ENCODE peak calls at places on chromosomes 2 and 18, in nine cellular contexts. H, C, I, M, X, G, S, Z and Y are unnamed samples.

GRCh38 chr2:30245364-30245763 is 14.0 kb downstream of the LBH start:
- DNase-seq in H (no peak), C (no peak), I (no peak), M (no peak), X (no peak), G (no peak), S (no peak), Z (no peak), Y (no peak)

GRCh38 chr2:119487434-119488244 is 36.6 kb downstream of the SCTR start:
- DNase-seq in H (no peak), C (peak), I (no peak), M (no peak), X (no peak), G (peak), S (no peak), Z (peak), Y (no peak)

GRCh38 chr2:42722328-42723190 is 41.4 kb downstream of the OXER1 start:
- DNase-seq in H (no peak), C (peak), I (peak), M (peak), X (no peak), G (peak), S (no peak), Z (peak), Y (peak)

GRCh38 chr2:220365023-220365422 is 737.6 kb downstream of the SLC4A3 start:
- DNase-seq in H (no peak), C (no peak), I (peak), M (no peak), X (no peak), G (no peak), S (no peak), Z (no peak), Y (peak)

GRCh38 chr2:64515075-64515474 is 9.1 kb upstream of the AFTPH start:
- DNase-seq in H (no peak), C (no peak), I (no peak), M (no peak), X (no peak), G (no peak), S (no peak), Z (no peak), Y (no peak)

GRCh38 chr2:172806426-172807008 is 70.9 kb downstream of the RAPGEF4 start:
- DNase-seq in H (no peak), C (no peak), I (peak), M (peak), X (no peak), G (no peak), S (peak), Z (peak), Y (peak)

GRCh38 chr2:218428846-218429558 is 10.1 kb downstream of the VIL1 start:
- DNase-seq in H (no peak), C (no peak), I (no peak), M (no peak), X (no peak), G (peak), S (no peak), Z (peak), Y (no peak)

GRCh38 chr18:76056467-76057194 is 438.4 kb downstream of the ZNF516 start:
- DNase-seq in H (no peak), C (no peak), I (no peak), M (no peak), X (no peak), G (no peak), S (no peak), Z (no peak), Y (no peak)

GRCh38 chr18:74724186-74724585 is 126.5 kb downstream of the ZNF407 start:
- DNase-seq in H (no peak), C (no peak), I (no peak), M (no peak), X (no peak), G (no peak), S (no peak), Z (no peak), Y (peak)

GRCh38 chr2:218745160-218745558 is 34.5 kb downstream of the TTLL4 start:
- DNase-seq in H (no peak), C (no peak), I (no peak), M (no peak), X (no peak), G (no peak), S (no peak), Z (peak), Y (no peak)

GRCh38 chr2:232623768-232624553 is 9.4 kb upstream of the EFHD1 start:
- DNase-seq in H (no peak), C (no peak), I (no peak), M (no peak), X (no peak), G (no peak), S (no peak), Z (no peak), Y (no peak)

GRCh38 chr2:46520108-46520507 is 40.7 kb downstream of the TMEM247 start:
- DNase-seq in H (no peak), C (no peak), I (no peak), M (no peak), X (no peak), G (no peak), S (no peak), Z (no peak), Y (no peak)

GRCh38 chr2:125858366-125858765 is 797.6 kb upstream of the GYPC start:
- DNase-seq in H (no peak), C (no peak), I (no peak), M (no peak), X (no peak), G (no peak), S (no peak), Z (no peak), Y (peak)

GRCh38 chr2:112010751-112011150 is 44.3 kb upstream of the TMEM87B start:
- DNase-seq in H (no peak), C (no peak), I (peak), M (no peak), X (no peak), G (no peak), S (no peak), Z (no peak), Y (peak)

GRCh38 chr18:74902170-74902465 is 304.4 kb downstream of the ZNF407 start:
- DNase-seq in H (no peak), C (no peak), I (no peak), M (no peak), X (no peak), G (no peak), S (no peak), Z (no peak), Y (no peak)

GRCh38 chr2:203814661-203815540 is 52.7 kb upstream of the CTLA4 start:
- DNase-seq in H (peak), C (peak), I (peak), M (peak), X (peak), G (peak), S (peak), Z (peak), Y (peak)

GRCh38 chr18:37578886-37579513 is 13.4 kb upstream of the CELF4 start:
- DNase-seq in H (no peak), C (peak), I (peak), M (no peak), X (no peak), G (no peak), S (peak), Z (peak), Y (peak)

GRCh38 chr18:4017479-4017878 is 437.6 kb downstream of the DLGAP1 start:
- DNase-seq in H (no peak), C (peak), I (peak), M (no peak), X (peak), G (no peak), S (no peak), Z (peak), Y (peak)
- TF ChIP-seq CTCF in H (no peak), C (peak), I (peak), M (no peak), X (peak), G (no peak), S (no peak), Z (no peak), Y (no peak)

GRCh38 chr2:49254401-49254800 is 100.1 kb upstream of the FSHR start:
- DNase-seq in H (no peak), C (no peak), I (no peak), M (no peak), X (no peak), G (no peak), S (no peak), Z (no peak), Y (no peak)

GRCh38 chr2:49251766-49252165 is 97.5 kb upstream of the FSHR start:
- DNase-seq in H (no peak), C (no peak), I (peak), M (no peak), X (no peak), G (no peak), S (no peak), Z (no peak), Y (peak)

GRCh38 chr2:49259926-49260325 is 105.6 kb upstream of the FSHR start:
- DNase-seq in H (no peak), C (no peak), I (no peak), M (no peak), X (no peak), G (no peak), S (no peak), Z (no peak), Y (no peak)

GRCh38 chr2:49251251-49251650 is 96.9 kb upstream of the FSHR start:
- DNase-seq in H (no peak), C (no peak), I (no peak), M (no peak), X (no peak), G (no peak), S (no peak), Z (no peak), Y (no peak)

DNA sequence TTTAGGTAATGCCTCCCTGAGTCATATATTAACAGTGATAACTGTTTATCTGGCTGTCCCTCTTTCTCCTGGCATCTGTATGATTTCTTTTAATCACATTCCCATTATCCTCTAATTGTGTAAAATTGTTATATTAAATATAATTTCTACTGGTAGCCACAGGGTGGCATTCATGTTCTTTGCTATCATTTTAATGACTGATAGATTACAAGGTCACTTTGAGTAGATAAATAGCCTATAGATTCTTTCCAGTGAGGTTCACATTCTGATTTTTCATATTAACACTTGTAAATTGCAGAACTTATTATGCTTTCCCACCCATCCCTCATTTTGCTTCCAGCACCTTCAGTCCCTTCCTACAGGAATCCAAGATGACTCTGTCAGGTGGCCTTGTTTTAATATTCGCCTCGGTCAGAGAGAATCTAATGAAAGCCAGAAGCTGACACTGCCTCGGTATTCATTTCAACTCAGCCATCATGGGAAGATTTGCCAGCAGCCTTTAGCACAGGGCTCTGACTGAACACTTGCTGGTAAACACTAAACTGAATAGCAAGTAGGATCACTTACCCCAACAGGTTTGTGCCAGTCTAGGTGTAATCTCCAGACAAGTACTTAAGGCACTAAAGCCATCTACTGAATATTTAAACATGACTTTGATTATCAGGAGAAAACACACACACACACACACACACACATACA is 101.2 kb upstream of the FSHR start:
- DNase-seq in H (no peak), C (no peak), I (no peak), M (peak), X (no peak), G (no peak), S (peak), Z (no peak), Y (no peak)
- TF ChIP-seq CTCF in H (no peak), C (no peak), I (no peak), M (no peak), X (no peak), G (peak), S (peak), Z (no peak), Y (peak)

GRCh38 chr2:68104111-68104835 is 41.5 kb upstream of the C1D start:
- DNase-seq in H (no peak), C (no peak), I (no peak), M (no peak), X (no peak), G (no peak), S (no peak), Z (no peak), Y (no peak)

GRCh38 chr2:68107475-68107874 is 44.7 kb upstream of the C1D start:
- DNase-seq in H (no peak), C (no peak), I (no peak), M (no peak), X (no peak), G (no peak), S (no peak), Z (no peak), Y (no peak)

GRCh38 chr2:68108116-68108515 is 45.3 kb upstream of the C1D start:
- DNase-seq in H (no peak), C (no peak), I (no peak), M (no peak), X (no peak), G (no peak), S (no peak), Z (no peak), Y (no peak)

GRCh38 chr2:68115965-68116364 is 41.7 kb upstream of the PNO1 start:
- DNase-seq in H (no peak), C (no peak), I (no peak), M (no peak), X (no peak), G (no peak), S (no peak), Z (no peak), Y (no peak)

DNA sequence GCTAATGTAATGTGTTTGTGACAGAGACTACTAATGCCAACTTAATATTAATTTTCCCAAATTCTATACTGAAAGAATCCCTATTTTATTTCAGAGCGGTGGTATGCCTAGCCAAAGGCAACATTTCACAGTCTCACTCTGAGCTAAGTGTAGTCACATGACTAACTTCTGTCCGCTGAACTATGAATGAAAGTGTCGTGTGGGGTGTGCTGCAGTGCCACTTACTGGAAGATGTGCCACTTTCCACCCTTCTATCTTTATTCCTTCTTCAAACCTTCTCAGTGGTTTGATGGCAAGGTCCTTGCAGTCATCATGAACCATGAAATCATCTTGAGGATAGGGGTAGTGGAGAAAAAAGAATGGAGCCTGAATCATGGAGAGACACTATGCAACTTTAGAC is 47.3 kb upstream of the C1D start:
- DNase-seq in H (no peak), C (no peak), I (no peak), M (no peak), X (no peak), G (no peak), S (no peak), Z (no peak), Y (no peak)
- TF ChIP-seq CTCF in H (no peak), C (no peak), I (no peak), M (no peak), X (no peak), G (no peak), S (no peak), Z (no peak), Y (no peak)

GRCh38 chr2:187139469-187139868 is 290.5 kb upstream of the ZSWIM2 start:
- DNase-seq in H (no peak), C (no peak), I (no peak), M (no peak), X (no peak), G (no peak), S (no peak), Z (no peak), Y (no peak)

GRCh38 chr2:187143537-187143936 is 294.6 kb upstream of the ZSWIM2 start:
- DNase-seq in H (no peak), C (no peak), I (no peak), M (no peak), X (no peak), G (no peak), S (no peak), Z (no peak), Y (no peak)

GRCh38 chr2:187136646-187137045 is 287.7 kb upstream of the ZSWIM2 start:
- DNase-seq in H (no peak), C (no peak), I (no peak), M (peak), X (no peak), G (no peak), S (no peak), Z (no peak), Y (no peak)

GRCh38 chr2:187138240-187138639 is 289.3 kb upstream of the ZSWIM2 start:
- DNase-seq in H (no peak), C (peak), I (peak), M (peak), X (peak), G (no peak), S (peak), Z (peak), Y (peak)
- TF ChIP-seq CTCF in H (no peak), C (peak), I (peak), M (peak), X (peak), G (peak), S (peak), Z (peak), Y (peak)

DNA sequence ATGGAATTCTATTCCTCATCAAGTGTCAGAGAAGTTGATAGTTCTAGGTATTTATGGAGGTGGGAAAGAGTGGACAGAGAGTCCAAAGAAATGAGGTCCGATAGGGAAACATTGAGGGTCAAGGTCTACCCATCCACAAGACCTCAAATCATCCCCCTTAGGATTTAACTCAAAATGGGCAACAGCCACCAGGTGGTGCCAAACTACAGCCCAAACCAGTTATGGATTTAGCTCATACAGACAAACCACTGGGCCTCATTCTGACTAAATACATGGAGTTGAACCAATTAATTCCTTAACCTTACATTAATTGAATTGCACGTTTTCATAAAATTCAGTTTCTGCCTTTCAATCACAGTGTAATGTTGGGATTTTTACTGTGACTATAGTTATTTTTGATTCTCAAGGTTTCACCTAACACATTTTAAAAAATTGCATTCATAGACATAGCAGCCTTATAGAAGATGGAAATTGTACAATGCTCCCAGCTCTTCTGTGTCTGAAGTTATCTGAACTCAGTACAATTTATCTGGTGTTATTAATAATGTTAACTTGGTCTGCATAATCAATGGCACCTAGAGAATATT is 98.2 kb upstream of the HNMT start:
- DNase-seq in H (peak), C (peak), I (peak), M (peak), X (peak), G (no peak), S (peak), Z (no peak), Y (peak)
- TF ChIP-seq CTCF in H (peak), C (peak), I (peak), M (peak), X (peak), G (peak), S (peak), Z (peak), Y (peak)